ENCODE peak calls at places on chromosome 19, in four cellular contexts. C, H, A and M are unnamed samples.
A peak's percentile ranks its signal among the peaks of the same experiment; 100 is the strongest.

GRCh38 chr19:30391554-30392551 is 19.7 kb downstream of the ZNF536 start:
- DNase-seq in C (peak; percentile 10), H (peak; percentile 32), A (no peak), M (no peak)

GRCh38 chr19:47221080-47221841 is 9.7 kb downstream of the BBC3 start:
- DNase-seq in C (no peak), H (no peak), A (no peak), M (no peak)

GRCh38 chr19:42529248-42529764 is 1.0 kb upstream of the CEACAM1 start:
- DNase-seq in C (no peak), H (peak; percentile 63), A (no peak), M (no peak)

GRCh38 chr19:39070888-39071287 is 13.3 kb upstream of the ACP7 start:
- DNase-seq in C (peak; percentile 15), H (no peak), A (no peak), M (no peak)

GRCh38 chr19:5246554-5247155 is 94.0 kb downstream of the PTPRS start:
- DNase-seq in C (no peak), H (no peak), A (no peak), M (no peak)

GRCh38 chr19:35509861-35510625 is 3.4 kb downstream of the DMKN start:
- DNase-seq in C (no peak), H (peak; percentile 73), A (peak; percentile 88), M (no peak)

GRCh38 chr19:14401468-14401867 is 17.7 kb downstream of the DDX39A start:
- DNase-seq in C (no peak), H (no peak), A (no peak), M (no peak)

GRCh38 chr19:45138303-45138751 is 22.5 kb downstream of the NKPD1 start:
- DNase-seq in C (no peak), H (no peak), A (no peak), M (no peak)

GRCh38 chr19:40721936-40722661 is 5.2 kb downstream of the ITPKC start:
- DNase-seq in C (peak; percentile 29), H (no peak), A (no peak), M (no peak)

GRCh38 chr19:30339624-30340525 is 32.3 kb upstream of the ZNF536 start:
- DNase-seq in C (no peak), H (no peak), A (no peak), M (peak; percentile 62)

GRCh38 chr19:31235806-31236205 is 113.4 kb downstream of the TSHZ3 start:
- DNase-seq in C (no peak), H (no peak), A (no peak), M (no peak)

GRCh38 chr19:18254546-18255500 is 19.4 kb downstream of the IQCN start:
- DNase-seq in C (no peak), H (no peak), A (no peak), M (no peak)

GRCh38 chr19:51338563-51339312 is 3.2 kb downstream of the VSIG10L start:
- DNase-seq in C (peak; percentile 47), H (peak; percentile 88), A (peak; percentile 89), M (peak; percentile 91)

GRCh38 chr19:42176649-42176989 is 40.9 kb downstream of the DEDD2 start:
- DNase-seq in C (peak; percentile 8), H (no peak), A (no peak), M (no peak)

GRCh38 chr19:18437481-18438330 is at the start of gene ISYNA1:
- DNase-seq in C (no peak), H (no peak), A (peak; percentile 81), M (no peak)

GRCh38 chr19:35123573-35123972 is 8.0 kb downstream of the FXYD3 start:
- DNase-seq in C (no peak), H (no peak), A (no peak), M (peak; percentile 91)

GRCh38 chr19:38319421-38320258 is at the start of gene KCNK6:
- DNase-seq in C (peak; percentile 14), H (no peak), A (peak; percentile 64), M (no peak)

GRCh38 chr19:12913871-12914690 is 5.0 kb downstream of the SYCE2 start:
- DNase-seq in C (peak; percentile 26), H (no peak), A (no peak), M (no peak)

GRCh38 chr19:4609878-4610511 is 29.3 kb upstream of the TNFAIP8L1 start:
- DNase-seq in C (no peak), H (no peak), A (no peak), M (peak; percentile 78)

GRCh38 chr19:13024958-13025653 is 29.8 kb downstream of the NFIX start:
- DNase-seq in C (no peak), H (no peak), A (no peak), M (no peak)

GRCh38 chr19:2231621-2232221 is 4.4 kb downstream of the PLEKHJ1 start:
- DNase-seq in C (no peak), H (no peak), A (no peak), M (no peak)

GRCh38 chr19:34838248-34838647 is 65.2 kb upstream of the ZNF599 start:
- DNase-seq in C (no peak), H (no peak), A (no peak), M (no peak)

GRCh38 chr19:49116544-49116943 is 2.4 kb downstream of the LIN7B start:
- DNase-seq in C (no peak), H (no peak), A (no peak), M (no peak)

GRCh38 chr19:49118565-49119410 is at the start of gene C19orf73:
- DNase-seq in C (peak; percentile 75), H (peak; percentile 94), A (peak; percentile 94), M (peak; percentile 94)

GRCh38 chr19:49119411-49120324 is at the start of gene PPFIA3:
- DNase-seq in C (peak; percentile 25), H (peak; percentile 71), A (peak; percentile 66), M (no peak)

GRCh38 chr19:49120325-49120683 is 960 bp downstream of the PPFIA3 start:
- DNase-seq in C (no peak), H (no peak), A (no peak), M (no peak)

GRCh38 chr19:49117677-49118564 is 1.0 kb downstream of the C19orf73 start:
- DNase-seq in C (no peak), H (no peak), A (no peak), M (no peak)
- TF ChIP-seq CTCF in C (no peak), H (no peak), A (no peak), M (no peak)

GRCh38 chr19:16383584-16384161 is 59.0 kb downstream of the KLF2 start:
- DNase-seq in C (no peak), H (no peak), A (no peak), M (no peak)
- H3K4me3 ChIP-seq in C (no peak overlapping the region), H (no peak overlapping the region), A (no peak overlapping the region), M (no peak overlapping the region)

GRCh38 chr19:10517361-10517759 is at the start of gene S1PR5:
- DNase-seq in C (no peak), H (no peak), A (no peak), M (no peak)
- TF ChIP-seq CTCF in C (no peak), H (no peak), A (no peak), M (no peak)

GRCh38 chr19:6862673-6863078 is 24.7 kb upstream of the ADGRE1 start:
- DNase-seq in C (peak; percentile 58), H (peak; percentile 86), A (peak; percentile 56), M (peak; percentile 78)
- H3K4me3 ChIP-seq in C (no peak overlapping the region), H (no peak overlapping the region), A (no peak overlapping the region), M (peak overlapping the region; percentile 57)